ENCODE peak calls at places on chromosomes 4 and X, in four cellular contexts. C is IMR-90, K is HepG2, B is A549. Z is an unnamed sample.

GRCh38 chrX:46840946-46841740 is 4.3 kb downstream of the RP2 start:
- DNase-seq in B (no peak), K (no peak), C (no peak), Z (no peak)

GRCh38 chr4:125958519-125958918 is 643.8 kb downstream of the FAT4 start:
- DNase-seq in B (no peak), K (no peak), C (no peak), Z (no peak)

GRCh38 chr4:37767546-37767945 is 58.9 kb upstream of the PGM2 start:
- DNase-seq in K (peak), C (peak), B (no peak), Z (no peak)

GRCh38 chr4:55673424-55673823 is 37.3 kb upstream of the NMU start:
- DNase-seq in K (no peak), C (no peak), B (peak), Z (no peak)

GRCh38 chr4:16140520-16141249 is 56.9 kb upstream of the PROM1 start:
- DNase-seq in B (peak), C (peak), K (peak), Z (no peak)

GRCh38 chrX:7985568-7985967 is 58.4 kb upstream of the PNPLA4 start:
- DNase-seq in B (no peak), C (peak), K (no peak), Z (no peak)

GRCh38 chr4:173243917-173244658 is 75.5 kb downstream of the GALNT7 start:
- DNase-seq in B (no peak), C (no peak), K (no peak), Z (no peak)

GRCh38 chrX:13013353-13014110 is 30.9 kb downstream of the FAM9C start:
- DNase-seq in K (no peak), B (peak), C (no peak), Z (no peak)

GRCh38 chr4:3673716-3674478 is 92.3 kb upstream of the ADRA2C start:
- DNase-seq in B (no peak), K (no peak), C (no peak), Z (no peak)

GRCh38 chr4:86688026-86688425 is 93.9 kb downstream of the PTPN13 start:
- DNase-seq in B (no peak), K (no peak), C (no peak), Z (no peak)

GRCh38 chr4:829761-830655 is 4.1 kb upstream of the CPLX1 start:
- DNase-seq in C (no peak), B (no peak), K (no peak), Z (no peak)

GRCh38 chrX:69121321-69122000 is 43.8 kb downstream of the PJA1 start:
- DNase-seq in B (no peak), K (no peak), C (no peak), Z (no peak)

GRCh38 chrX:71533850-71534515 is 1.1 kb downstream of the OGT start:
- DNase-seq in C (peak), B (peak), K (peak), Z (peak)

GRCh38 chrX:128436397-128437103 is 384.3 kb upstream of the ACTRT1 start:
- DNase-seq in K (no peak), C (no peak), B (no peak), Z (no peak)
- TF ChIP-seq MAZ in K (no peak), C (no peak), B (no peak), Z (no peak)

GRCh38 chr4:21192367-21192766 is 492.1 kb downstream of the PACRGL start:
- DNase-seq in C (no peak), B (no peak), K (no peak), Z (no peak)
- TF ChIP-seq CTCF in C (no peak), B (no peak), K (no peak), Z (no peak)

GRCh38 chrX:154365052-154365600 is 9.3 kb downstream of the FLNA start:
- DNase-seq in K (no peak), B (no peak), C (no peak), Z (no peak)
- TF ChIP-seq MAZ in K (no peak), B (no peak), C (no peak), Z (no peak)

GRCh38 chr4:26719954-26720552 is 136.2 kb downstream of the TBC1D19 start:
- DNase-seq in B (peak), K (no peak), C (peak), Z (no peak)
- TF ChIP-seq CTCF in B (peak), K (peak), C (peak), Z (peak)

GRCh38 chr4:159010563-159011260 is 92.2 kb upstream of the RAPGEF2 start:
- DNase-seq in B (peak), K (peak), C (peak), Z (no peak)
- TF ChIP-seq MAZ in B (no peak), K (no peak), C (no peak), Z (no peak)

GRCh38 chr4:119087121-119087520 is 48.5 kb upstream of the MYOZ2 start:
- DNase-seq in C (no peak), B (peak), K (no peak), Z (no peak)
- TF ChIP-seq CTCF in C (peak), B (peak), K (no peak), Z (no peak)

Z was measured in K562.